ENCODE peak calls at places on chromosome 10, in four cellular contexts. One of them, this sample, is unnamed.

GRCh38 chr10:32054087-32054486 is 2.1 kb downstream of the KIF5B start:
- DNase-seq in fibroblast of lung: peak; percentile 78
- DNase-seq in K562: peak; percentile 31
- DNase-seq in mesendoderm: peak; percentile 36
- DNase-seq in this sample: peak; percentile 41

GRCh38 chr10:107034023-107034422 is 130.5 kb downstream of the SORCS1 start:
- DNase-seq in mesendoderm: peak; percentile 8
- DNase-seq in K562: no peak
- DNase-seq in fibroblast of lung: no peak
- DNase-seq in this sample: no peak

GRCh38 chr10:62384057-62384446 is 9.9 kb downstream of the ZNF365 start:
- DNase-seq in mesendoderm: no peak
- DNase-seq in K562: peak; percentile 19
- DNase-seq in fibroblast of lung: peak; percentile 62
- DNase-seq in this sample: no peak

GRCh38 chr10:106027240-106027639 is 1137.3 kb downstream of the SORCS1 start:
- DNase-seq in fibroblast of lung: no peak
- DNase-seq in K562: no peak
- DNase-seq in mesendoderm: no peak
- DNase-seq in this sample: no peak

GRCh38 chr10:62352356-62352963 is 21.7 kb upstream of the ZNF365 start:
- DNase-seq in fibroblast of lung: peak; percentile 16
- DNase-seq in K562: no peak
- DNase-seq in mesendoderm: no peak
- DNase-seq in this sample: no peak

GRCh38 chr10:58158806-58159205 is 108.9 kb downstream of the IPMK start:
- DNase-seq in K562: no peak
- DNase-seq in mesendoderm: no peak
- DNase-seq in fibroblast of lung: peak; percentile 35
- DNase-seq in this sample: no peak

GRCh38 chr10:48611133-48611532 is 6.3 kb upstream of the ARHGAP22 start:
- DNase-seq in mesendoderm: no peak
- DNase-seq in fibroblast of lung: no peak
- DNase-seq in K562: no peak
- DNase-seq in this sample: peak; percentile 35

GRCh38 chr10:43041422-43042342 is 35.2 kb upstream of the RET start:
- DNase-seq in K562: no peak
- DNase-seq in fibroblast of lung: no peak
- DNase-seq in mesendoderm: no peak
- DNase-seq in this sample: peak; percentile 31

GRCh38 chr10:129521161-129522025 is 54.4 kb downstream of the MGMT start:
- DNase-seq in fibroblast of lung: no peak
- DNase-seq in mesendoderm: peak; percentile 74
- DNase-seq in K562: no peak
- DNase-seq in this sample: peak; percentile 64

GRCh38 chr10:30788307-30788706 is 158.8 kb upstream of the LYZL2 start:
- DNase-seq in K562: no peak
- DNase-seq in fibroblast of lung: peak; percentile 40
- DNase-seq in mesendoderm: no peak
- DNase-seq in this sample: no peak

GRCh38 chr10:75097666-75098285 is 13.7 kb upstream of the SAMD8 start:
- DNase-seq in mesendoderm: peak; percentile 67
- DNase-seq in K562: peak; percentile 32
- DNase-seq in fibroblast of lung: peak; percentile 40
- DNase-seq in this sample: peak; percentile 80

GRCh38 chr10:5971315-5971832 is 6.0 kb downstream of the IL15RA start:
- DNase-seq in K562: peak; percentile 81
- DNase-seq in fibroblast of lung: peak; percentile 31
- DNase-seq in mesendoderm: no peak
- DNase-seq in this sample: no peak

GRCh38 chr10:63681965-63682704 is 160.9 kb downstream of the REEP3 start:
- DNase-seq in mesendoderm: no peak
- DNase-seq in fibroblast of lung: peak; percentile 98
- DNase-seq in K562: no peak
- DNase-seq in this sample: no peak

GRCh38 chr10:125037145-125037544 is 95.2 kb downstream of the ZRANB1 start:
- DNase-seq in K562: no peak
- DNase-seq in fibroblast of lung: peak; percentile 79
- DNase-seq in mesendoderm: peak; percentile 82
- DNase-seq in this sample: peak; percentile 60

GRCh38 chr10:14016011-14016536 is 314.6 kb downstream of the FRMD4A start:
- DNase-seq in fibroblast of lung: peak; percentile 40
- DNase-seq in K562: no peak
- DNase-seq in mesendoderm: no peak
- DNase-seq in this sample: no peak

GRCh38 chr10:13340068-13340467 is 8.0 kb downstream of the SEPHS1 start:
- DNase-seq in K562: no peak
- DNase-seq in fibroblast of lung: peak; percentile 9
- DNase-seq in mesendoderm: no peak
- DNase-seq in this sample: no peak

GRCh38 chr10:75187961-75188426 is 22.6 kb upstream of the VDAC2 start:
- DNase-seq in K562: peak; percentile 85
- DNase-seq in mesendoderm: peak; percentile 84
- DNase-seq in fibroblast of lung: peak; percentile 79
- DNase-seq in this sample: peak; percentile 87

GRCh38 chr10:101014966-101015581 is 15.5 kb downstream of the LZTS2 start:
- DNase-seq in fibroblast of lung: peak; percentile 95
- DNase-seq in K562: peak; percentile 21
- DNase-seq in mesendoderm: no peak
- DNase-seq in this sample: no peak

GRCh38 chr10:108360187-108360586 is 1195.7 kb upstream of the SORCS1 start:
- DNase-seq in fibroblast of lung: no peak
- DNase-seq in K562: no peak
- DNase-seq in mesendoderm: peak; percentile 18
- DNase-seq in this sample: no peak

DNA sequence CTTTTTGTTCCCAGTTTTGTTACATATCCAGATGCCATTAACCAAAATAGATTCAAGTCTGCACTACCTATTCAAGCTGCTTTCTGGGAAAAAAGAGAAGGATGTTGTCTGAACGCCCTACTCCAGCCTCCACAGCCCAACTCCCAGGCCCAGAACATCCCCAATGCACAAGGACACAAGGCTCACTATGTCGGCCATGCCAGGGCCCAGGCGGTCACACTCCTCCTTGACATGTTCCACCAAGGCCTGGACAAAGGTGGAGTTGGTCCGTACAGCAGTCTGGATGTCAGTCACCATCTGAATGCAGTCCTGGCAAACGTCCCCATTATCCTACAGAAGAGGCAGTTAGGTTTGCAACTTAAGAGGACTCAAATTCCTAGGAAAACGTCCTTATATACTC is 23.2 kb downstream of the PSAP start:
- DNase-seq in mesendoderm: no peak
- DNase-seq in fibroblast of lung: no peak
- DNase-seq in K562: no peak
- DNase-seq in this sample: no peak
- H3K27ac ChIP-seq in mesendoderm: no peak overlapping the region
- H3K27ac ChIP-seq in fibroblast of lung: no peak overlapping the region
- H3K27ac ChIP-seq in K562: no peak overlapping the region
- H3K27ac ChIP-seq in this sample: no peak overlapping the region

GRCh38 chr10:87974130-87974529 is 110.7 kb downstream of the PTEN start:
- DNase-seq in K562: no peak
- DNase-seq in fibroblast of lung: no peak
- DNase-seq in mesendoderm: no peak
- DNase-seq in this sample: no peak
- H3K4me1 ChIP-seq in K562: no peaks in the 10 kb centered on the region
- H3K4me1 ChIP-seq in fibroblast of lung: no peaks in the 10 kb centered on the region
- H3K4me1 ChIP-seq in mesendoderm: no peaks in the 10 kb centered on the region
- H3K4me1 ChIP-seq in this sample: no peaks in the 10 kb centered on the region

GRCh38 chr10:112792487-112793196 is 157.4 kb upstream of the TCF7L2 start:
- DNase-seq in K562: no peak
- DNase-seq in mesendoderm: peak; percentile 35
- DNase-seq in fibroblast of lung: peak; percentile 80
- DNase-seq in this sample: no peak
- H3K9ac ChIP-seq in K562: no peak overlapping the region
- H3K9ac ChIP-seq in mesendoderm: no peak overlapping the region
- H3K9ac ChIP-seq in fibroblast of lung: no peak overlapping the region
- H3K9ac ChIP-seq in this sample: no peak overlapping the region

GRCh38 chr10:18650618-18651017 is 769 bp downstream of the NSUN6 start:
- DNase-seq in fibroblast of lung: no peak
- DNase-seq in mesendoderm: no peak
- DNase-seq in K562: peak; percentile 24
- DNase-seq in this sample: no peak
- H3K27ac ChIP-seq in fibroblast of lung: peak overlapping the region; percentile 92
- H3K27ac ChIP-seq in mesendoderm: no peak overlapping the region
- H3K27ac ChIP-seq in K562: peak overlapping the region; percentile 92
- H3K27ac ChIP-seq in this sample: no peak overlapping the region

GRCh38 chr10:69839696-69840345 is 38.1 kb downstream of the COL13A1 start:
- DNase-seq in fibroblast of lung: peak; percentile 55
- DNase-seq in K562: no peak
- DNase-seq in mesendoderm: peak; percentile 60
- DNase-seq in this sample: no peak
- H3K4me1 ChIP-seq in fibroblast of lung: peaks cover 8% of the 10 kb centered on the region
- H3K4me1 ChIP-seq in K562: no peaks in the 10 kb centered on the region
- H3K4me1 ChIP-seq in mesendoderm: peaks cover 32% of the 10 kb centered on the region
- H3K4me1 ChIP-seq in this sample: no peaks in the 10 kb centered on the region